ENCODE peak calls at places on chromosomes 7 and 10, in ten cellular contexts. One of them, this sample, is unnamed.

GRCh38 chr10:3757250-3757637 is 27.8 kb downstream of the KLF6 start:
- DNase-seq in breast epithelium: no peak
- DNase-seq in gastrocnemius medialis: no peak
- DNase-seq in IMR-90: no peak
- DNase-seq in mucosa of descending colon: no peak
- DNase-seq in neural progenitor cell: no peak
- DNase-seq in body of pancreas: no peak
- DNase-seq in GM23338: no peak
- DNase-seq in fibroblast of lung: no peak
- DNase-seq in pancreas: no peak
- DNase-seq in this sample: no peak

GRCh38 chr10:69451784-69452251 is 553 bp downstream of the TSPAN15 start:
- DNase-seq in body of pancreas: peak; percentile 77
- DNase-seq in IMR-90: no peak
- DNase-seq in fibroblast of lung: no peak
- DNase-seq in pancreas: peak; percentile 85
- DNase-seq in gastrocnemius medialis: no peak
- DNase-seq in neural progenitor cell: peak; percentile 74
- DNase-seq in breast epithelium: peak; percentile 53
- DNase-seq in mucosa of descending colon: peak; percentile 90
- DNase-seq in GM23338: peak; percentile 83
- DNase-seq in this sample: no peak

GRCh38 chr10:70477661-70478162 is 855 bp upstream of the PALD1 start:
- DNase-seq in neural progenitor cell: peak; percentile 20
- DNase-seq in pancreas: peak; percentile 47
- DNase-seq in breast epithelium: no peak
- DNase-seq in GM23338: peak; percentile 66
- DNase-seq in body of pancreas: peak; percentile 33
- DNase-seq in mucosa of descending colon: peak; percentile 51
- DNase-seq in IMR-90: peak; percentile 18
- DNase-seq in gastrocnemius medialis: no peak
- DNase-seq in fibroblast of lung: peak; percentile 38
- DNase-seq in this sample: no peak

GRCh38 chr7:22052221-22052639 is 106.5 kb upstream of the CDCA7L start:
- DNase-seq in IMR-90: no peak
- DNase-seq in fibroblast of lung: peak; percentile 1
- DNase-seq in body of pancreas: no peak
- DNase-seq in pancreas: no peak
- DNase-seq in GM23338: peak; percentile 33
- DNase-seq in breast epithelium: no peak
- DNase-seq in neural progenitor cell: peak; percentile 40
- DNase-seq in gastrocnemius medialis: no peak
- DNase-seq in mucosa of descending colon: no peak
- DNase-seq in this sample: no peak

GRCh38 chr7:27608776-27609495 is 53.7 kb downstream of the HIBADH start:
- DNase-seq in gastrocnemius medialis: no peak
- DNase-seq in breast epithelium: no peak
- DNase-seq in GM23338: no peak
- DNase-seq in mucosa of descending colon: no peak
- DNase-seq in pancreas: no peak
- DNase-seq in IMR-90: no peak
- DNase-seq in body of pancreas: no peak
- DNase-seq in fibroblast of lung: peak; percentile 75
- DNase-seq in neural progenitor cell: no peak
- DNase-seq in this sample: no peak

GRCh38 chr10:16626697-16627096 is 105.0 kb upstream of the C1QL3 start:
- DNase-seq in breast epithelium: no peak
- DNase-seq in neural progenitor cell: peak; percentile 10
- DNase-seq in GM23338: peak; percentile 74
- DNase-seq in pancreas: no peak
- DNase-seq in mucosa of descending colon: no peak
- DNase-seq in gastrocnemius medialis: no peak
- DNase-seq in fibroblast of lung: no peak
- DNase-seq in IMR-90: no peak
- DNase-seq in body of pancreas: no peak
- DNase-seq in this sample: no peak

GRCh38 chr7:6705959-6706665 is 635 bp downstream of the ZNF12 start:
- DNase-seq in breast epithelium: no peak
- DNase-seq in GM23338: peak; percentile 35
- DNase-seq in IMR-90: peak; percentile 33
- DNase-seq in mucosa of descending colon: peak; percentile 65
- DNase-seq in fibroblast of lung: peak; percentile 38
- DNase-seq in neural progenitor cell: peak; percentile 52
- DNase-seq in body of pancreas: peak; percentile 38
- DNase-seq in pancreas: peak; percentile 52
- DNase-seq in gastrocnemius medialis: peak; percentile 12
- DNase-seq in this sample: no peak

GRCh38 chr7:51034531-51035264 is 252.0 kb upstream of the GRB10 start:
- DNase-seq in GM23338: peak; percentile 28
- DNase-seq in gastrocnemius medialis: no peak
- DNase-seq in fibroblast of lung: peak; percentile 90
- DNase-seq in pancreas: no peak
- DNase-seq in neural progenitor cell: peak; percentile 20
- DNase-seq in IMR-90: peak; percentile 76
- DNase-seq in breast epithelium: no peak
- DNase-seq in body of pancreas: peak; percentile 74
- DNase-seq in mucosa of descending colon: no peak
- DNase-seq in this sample: no peak

GRCh38 chr10:103278862-103279298 is 1.9 kb downstream of the INA start:
- DNase-seq in body of pancreas: peak; percentile 24
- DNase-seq in gastrocnemius medialis: no peak
- DNase-seq in IMR-90: peak; percentile 55
- DNase-seq in pancreas: peak; percentile 30
- DNase-seq in mucosa of descending colon: peak; percentile 54
- DNase-seq in breast epithelium: no peak
- DNase-seq in neural progenitor cell: peak; percentile 90
- DNase-seq in GM23338: peak; percentile 91
- DNase-seq in fibroblast of lung: peak; percentile 39
- DNase-seq in this sample: peak; percentile 24

GRCh38 chr10:12243860-12244620 is 48.1 kb downstream of the CDC123 start:
- DNase-seq in body of pancreas: no peak
- DNase-seq in IMR-90: no peak
- DNase-seq in gastrocnemius medialis: no peak
- DNase-seq in GM23338: no peak
- DNase-seq in fibroblast of lung: no peak
- DNase-seq in neural progenitor cell: no peak
- DNase-seq in breast epithelium: no peak
- DNase-seq in mucosa of descending colon: no peak
- DNase-seq in pancreas: no peak
- DNase-seq in this sample: no peak
- TF ChIP-seq CTCF in body of pancreas: no peak
- TF ChIP-seq CTCF in IMR-90: no peak
- TF ChIP-seq CTCF in gastrocnemius medialis: no peak
- TF ChIP-seq CTCF in GM23338: no peak
- TF ChIP-seq CTCF in fibroblast of lung: no peak
- TF ChIP-seq CTCF in neural progenitor cell: no peak
- TF ChIP-seq CTCF in breast epithelium: no peak
- TF ChIP-seq CTCF in mucosa of descending colon: no peak
- TF ChIP-seq CTCF in pancreas: no peak
- TF ChIP-seq CTCF in this sample: no peak

GRCh38 chr7:100803398-100804161 is 23.7 kb downstream of the EPHB4 start:
- DNase-seq in breast epithelium: peak; percentile 86
- DNase-seq in mucosa of descending colon: peak; percentile 64
- DNase-seq in GM23338: peak; percentile 87
- DNase-seq in IMR-90: peak; percentile 83
- DNase-seq in neural progenitor cell: peak; percentile 84
- DNase-seq in gastrocnemius medialis: peak; percentile 44
- DNase-seq in pancreas: peak; percentile 87
- DNase-seq in fibroblast of lung: peak; percentile 85
- DNase-seq in body of pancreas: peak; percentile 91
- DNase-seq in this sample: peak; percentile 53

GRCh38 chr7:100801833-100802568 is 25.3 kb downstream of the EPHB4 start:
- DNase-seq in breast epithelium: peak; percentile 84
- DNase-seq in body of pancreas: peak; percentile 89
- DNase-seq in mucosa of descending colon: peak; percentile 81
- DNase-seq in GM23338: no peak
- DNase-seq in IMR-90: peak; percentile 87
- DNase-seq in fibroblast of lung: peak; percentile 91
- DNase-seq in neural progenitor cell: no peak
- DNase-seq in pancreas: peak; percentile 93
- DNase-seq in gastrocnemius medialis: no peak
- DNase-seq in this sample: no peak

GRCh38 chr7:100806276-100806675 is 21.0 kb downstream of the EPHB4 start:
- DNase-seq in gastrocnemius medialis: no peak
- DNase-seq in body of pancreas: no peak
- DNase-seq in fibroblast of lung: no peak
- DNase-seq in IMR-90: no peak
- DNase-seq in pancreas: no peak
- DNase-seq in breast epithelium: no peak
- DNase-seq in GM23338: no peak
- DNase-seq in neural progenitor cell: no peak
- DNase-seq in mucosa of descending colon: no peak
- DNase-seq in this sample: no peak

GRCh38 chr7:100804681-100805431 is 22.5 kb downstream of the EPHB4 start:
- DNase-seq in breast epithelium: peak; percentile 60
- DNase-seq in neural progenitor cell: no peak
- DNase-seq in fibroblast of lung: no peak
- DNase-seq in mucosa of descending colon: no peak
- DNase-seq in GM23338: no peak
- DNase-seq in pancreas: no peak
- DNase-seq in gastrocnemius medialis: no peak
- DNase-seq in IMR-90: no peak
- DNase-seq in body of pancreas: no peak
- DNase-seq in this sample: no peak

GRCh38 chr7:100802951-100803350 is 24.4 kb downstream of the EPHB4 start:
- DNase-seq in pancreas: peak; percentile 64
- DNase-seq in neural progenitor cell: no peak
- DNase-seq in GM23338: no peak
- DNase-seq in breast epithelium: no peak
- DNase-seq in gastrocnemius medialis: no peak
- DNase-seq in mucosa of descending colon: peak; percentile 53
- DNase-seq in IMR-90: no peak
- DNase-seq in fibroblast of lung: no peak
- DNase-seq in body of pancreas: no peak
- DNase-seq in this sample: no peak
- H3K36me3 ChIP-seq in pancreas: peaks cover 18% of the 10 kb centered on the region
- H3K36me3 ChIP-seq in neural progenitor cell: no peaks in the 10 kb centered on the region
- H3K36me3 ChIP-seq in GM23338: peaks cover 29% of the 10 kb centered on the region
- H3K36me3 ChIP-seq in breast epithelium: no peaks in the 10 kb centered on the region
- H3K36me3 ChIP-seq in gastrocnemius medialis: no peaks in the 10 kb centered on the region
- H3K36me3 ChIP-seq in mucosa of descending colon: no peaks in the 10 kb centered on the region
- H3K36me3 ChIP-seq in IMR-90: peaks cover 41% of the 10 kb centered on the region
- H3K36me3 ChIP-seq in fibroblast of lung: peaks cover 18% of the 10 kb centered on the region
- H3K36me3 ChIP-seq in body of pancreas: peaks cover 5% of the 10 kb centered on the region
- H3K36me3 ChIP-seq in this sample: no peaks in the 10 kb centered on the region

GRCh38 chr7:20831976-20832375 is 45.3 kb upstream of the SP8 start:
- DNase-seq in GM23338: peak; percentile 37
- DNase-seq in mucosa of descending colon: no peak
- DNase-seq in neural progenitor cell: peak; percentile 25
- DNase-seq in gastrocnemius medialis: no peak
- DNase-seq in pancreas: no peak
- DNase-seq in fibroblast of lung: no peak
- DNase-seq in IMR-90: no peak
- DNase-seq in breast epithelium: no peak
- DNase-seq in body of pancreas: no peak
- DNase-seq in this sample: no peak

GRCh38 chr7:20839196-20839735 is 52.6 kb upstream of the SP8 start:
- DNase-seq in body of pancreas: no peak
- DNase-seq in fibroblast of lung: no peak
- DNase-seq in gastrocnemius medialis: no peak
- DNase-seq in GM23338: no peak
- DNase-seq in mucosa of descending colon: no peak
- DNase-seq in pancreas: no peak
- DNase-seq in IMR-90: no peak
- DNase-seq in neural progenitor cell: no peak
- DNase-seq in breast epithelium: no peak
- DNase-seq in this sample: no peak

GRCh38 chr7:20835111-20835750 is 48.5 kb upstream of the SP8 start:
- DNase-seq in fibroblast of lung: no peak
- DNase-seq in gastrocnemius medialis: no peak
- DNase-seq in body of pancreas: no peak
- DNase-seq in breast epithelium: no peak
- DNase-seq in GM23338: peak; percentile 66
- DNase-seq in mucosa of descending colon: no peak
- DNase-seq in IMR-90: no peak
- DNase-seq in pancreas: no peak
- DNase-seq in neural progenitor cell: peak; percentile 25
- DNase-seq in this sample: no peak

GRCh38 chr7:20831451-20831850 is 44.8 kb upstream of the SP8 start:
- DNase-seq in mucosa of descending colon: no peak
- DNase-seq in pancreas: no peak
- DNase-seq in body of pancreas: no peak
- DNase-seq in gastrocnemius medialis: no peak
- DNase-seq in neural progenitor cell: no peak
- DNase-seq in fibroblast of lung: no peak
- DNase-seq in breast epithelium: no peak
- DNase-seq in IMR-90: no peak
- DNase-seq in GM23338: no peak
- DNase-seq in this sample: no peak

GRCh38 chr7:20834656-20835055 is 48.0 kb upstream of the SP8 start:
- DNase-seq in neural progenitor cell: peak; percentile 11
- DNase-seq in fibroblast of lung: no peak
- DNase-seq in mucosa of descending colon: no peak
- DNase-seq in gastrocnemius medialis: no peak
- DNase-seq in GM23338: peak; percentile 30
- DNase-seq in body of pancreas: no peak
- DNase-seq in IMR-90: no peak
- DNase-seq in pancreas: no peak
- DNase-seq in breast epithelium: no peak
- DNase-seq in this sample: no peak
- TF ChIP-seq CTCF in neural progenitor cell: peak; percentile 63
- TF ChIP-seq CTCF in fibroblast of lung: no peak
- TF ChIP-seq CTCF in mucosa of descending colon: no peak
- TF ChIP-seq CTCF in gastrocnemius medialis: no peak
- TF ChIP-seq CTCF in GM23338: peak; percentile 86
- TF ChIP-seq CTCF in body of pancreas: no peak
- TF ChIP-seq CTCF in IMR-90: no peak
- TF ChIP-seq CTCF in pancreas: no peak
- TF ChIP-seq CTCF in breast epithelium: no peak
- TF ChIP-seq CTCF in this sample: no peak

GRCh38 chr7:1129431-1129830 is 30.6 kb downstream of the ZFAND2A start:
- DNase-seq in mucosa of descending colon: no peak
- DNase-seq in fibroblast of lung: no peak
- DNase-seq in gastrocnemius medialis: no peak
- DNase-seq in GM23338: no peak
- DNase-seq in IMR-90: no peak
- DNase-seq in neural progenitor cell: no peak
- DNase-seq in pancreas: no peak
- DNase-seq in body of pancreas: no peak
- DNase-seq in breast epithelium: no peak
- DNase-seq in this sample: no peak
- H3K36me3 ChIP-seq in mucosa of descending colon: no peaks in the 10 kb centered on the region
- H3K36me3 ChIP-seq in fibroblast of lung: no peaks in the 10 kb centered on the region
- H3K36me3 ChIP-seq in gastrocnemius medialis: no peaks in the 10 kb centered on the region
- H3K36me3 ChIP-seq in GM23338: peaks cover 5% of the 10 kb centered on the region
- H3K36me3 ChIP-seq in IMR-90: peaks cover 4% of the 10 kb centered on the region
- H3K36me3 ChIP-seq in neural progenitor cell: peaks cover 4% of the 10 kb centered on the region
- H3K36me3 ChIP-seq in pancreas: no peaks in the 10 kb centered on the region
- H3K36me3 ChIP-seq in body of pancreas: peaks cover 2% of the 10 kb centered on the region
- H3K36me3 ChIP-seq in breast epithelium: no peaks in the 10 kb centered on the region
- H3K36me3 ChIP-seq in this sample: peaks cover 34% of the 10 kb centered on the region

This sample was measured in tibial nerve.